ENCODE peak calls at places on chromosome 7, in six cellular contexts. C, G, J, Y, T and U are unnamed samples.

GRCh38 chr7:155213955-155214327 is 83.7 kb upstream of the INSIG1 start:
- DNase-seq in G (no peak), J (no peak), T (no peak), Y (no peak), C (no peak), U (no peak)

GRCh38 chr7:14954035-14954434 is 51.5 kb upstream of the DGKB start:
- DNase-seq in T (no peak), Y (no peak), C (no peak), G (no peak), J (no peak), U (no peak)

GRCh38 chr7:92645531-92646061 is 55.4 kb upstream of the FAM133B start:
- DNase-seq in Y (peak), G (no peak), C (no peak), T (peak), J (peak), U (no peak)

GRCh38 chr7:109213081-109213480 is 643.4 kb downstream of the DNAJB9 start:
- DNase-seq in C (no peak), J (no peak), Y (no peak), G (no peak), T (no peak), U (no peak)

GRCh38 chr7:46545790-46546189 is 624.7 kb upstream of the IGFBP3 start:
- DNase-seq in G (no peak), C (peak), Y (peak), J (peak), T (no peak), U (no peak)

GRCh38 chr7:135723411-135723810 is 4.6 kb downstream of the SLC13A4 start:
- DNase-seq in G (no peak), Y (no peak), T (no peak), C (no peak), J (no peak), U (no peak)

GRCh38 chr7:6284461-6285360 is 12.3 kb upstream of the CYTH3 start:
- DNase-seq in G (no peak), C (no peak), T (no peak), Y (no peak), J (no peak), U (no peak)

GRCh38 chr7:5514440-5515035 is 90.9 kb upstream of the TNRC18 start:
- DNase-seq in G (no peak), Y (peak), T (peak), J (peak), C (no peak), U (no peak)

GRCh38 chr7:103065666-103066065 is 8.9 kb downstream of the FBXL13 start:
- DNase-seq in J (peak), Y (peak), T (peak), G (peak), C (no peak), U (no peak)

GRCh38 chr7:93146465-93147127 is 1.6 kb downstream of the SAMD9L start:
- DNase-seq in J (peak), C (no peak), Y (no peak), G (peak), T (no peak), U (no peak)

GRCh38 chr7:6495597-6496262 is 48.0 kb upstream of the DAGLB start:
- DNase-seq in C (no peak), T (no peak), Y (no peak), G (no peak), J (peak), U (no peak)

GRCh38 chr7:135761751-135762488 is 13.3 kb upstream of the FAM180A start:
- DNase-seq in C (no peak), G (no peak), T (no peak), J (peak), Y (peak), U (no peak)

GRCh38 chr7:11374629-11375028 is 401.0 kb downstream of the PHF14 start:
- DNase-seq in T (no peak), Y (no peak), G (no peak), J (no peak), C (no peak), U (no peak)

GRCh38 chr7:11376549-11376948 is 402.9 kb downstream of the PHF14 start:
- DNase-seq in C (no peak), J (no peak), T (no peak), G (no peak), Y (no peak), U (no peak)

GRCh38 chr7:11369696-11370095 is 396.0 kb downstream of the PHF14 start:
- DNase-seq in J (no peak), Y (no peak), G (no peak), T (no peak), C (no peak), U (no peak)

GRCh38 chr7:11379641-11380040 is 406.0 kb downstream of the PHF14 start:
- DNase-seq in T (no peak), C (no peak), Y (no peak), G (no peak), J (no peak), U (no peak)

GRCh38 chr7:11373546-11374142 is 400.0 kb downstream of the PHF14 start:
- DNase-seq in J (peak), C (no peak), G (peak), Y (peak), T (no peak), U (no peak)
- TF ChIP-seq CTCF in J (peak), C (peak), G (peak), Y (peak), T (peak), U (peak)

DNA sequence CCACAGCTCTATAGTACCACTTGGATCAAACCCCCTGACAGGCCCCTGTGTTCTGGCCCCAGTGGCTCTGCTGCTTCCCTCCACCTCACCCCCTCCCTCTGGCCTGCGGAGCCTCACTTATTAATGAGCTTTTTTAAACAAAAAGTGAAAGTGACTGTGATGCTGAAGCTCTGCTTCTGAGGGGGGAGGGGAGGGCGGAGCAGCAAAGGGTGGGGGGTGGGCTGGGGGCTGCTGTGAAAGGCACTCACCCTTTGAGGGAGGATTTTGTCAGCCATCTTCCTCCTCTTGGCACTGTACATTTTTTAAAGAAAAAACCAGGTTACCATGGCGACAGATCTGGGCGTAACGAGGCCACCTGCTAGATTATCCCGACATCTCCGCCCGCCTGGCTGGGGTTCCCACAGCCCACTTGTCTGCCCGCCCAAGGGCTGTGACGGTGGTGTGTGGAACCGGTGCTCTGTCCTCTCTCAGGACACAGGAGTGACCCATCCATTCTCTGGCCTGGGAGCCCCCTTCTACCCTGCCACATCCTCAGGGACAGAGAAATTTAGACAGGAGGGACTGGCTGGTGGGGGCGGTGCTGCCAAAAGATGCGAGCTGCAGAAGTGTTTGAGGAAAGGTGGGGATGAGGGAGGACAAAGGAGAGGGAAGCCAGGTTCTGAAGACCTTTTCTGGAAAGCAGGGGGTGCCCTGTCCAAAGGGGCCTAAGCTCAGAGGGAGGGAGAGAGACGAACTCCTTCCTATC is 4.9 kb downstream of the SMARCD3 start:
- DNase-seq in J (no peak), C (no peak), G (peak), Y (no peak), T (no peak), U (no peak)
- H3K4me3 ChIP-seq in J (no peak), C (no peak), G (peak), Y (no peak), T (no peak), U (no peak)

GRCh38 chr7:141158562-141158961 is 84.7 kb downstream of the TMEM178B start:
- DNase-seq in T (no peak), G (peak), Y (peak), J (peak), C (peak), U (peak)

GRCh38 chr7:141161550-141161949 is 87.7 kb downstream of the TMEM178B start:
- DNase-seq in J (no peak), C (no peak), G (no peak), Y (no peak), T (no peak), U (no peak)

GRCh38 chr7:141161959-141162547 is 88.2 kb downstream of the TMEM178B start:
- DNase-seq in G (no peak), Y (no peak), T (no peak), J (no peak), C (no peak), U (no peak)

GRCh38 chr7:141157138-141157765 is 83.4 kb downstream of the TMEM178B start:
- DNase-seq in Y (no peak), T (no peak), J (no peak), C (no peak), G (no peak), U (no peak)

DNA sequence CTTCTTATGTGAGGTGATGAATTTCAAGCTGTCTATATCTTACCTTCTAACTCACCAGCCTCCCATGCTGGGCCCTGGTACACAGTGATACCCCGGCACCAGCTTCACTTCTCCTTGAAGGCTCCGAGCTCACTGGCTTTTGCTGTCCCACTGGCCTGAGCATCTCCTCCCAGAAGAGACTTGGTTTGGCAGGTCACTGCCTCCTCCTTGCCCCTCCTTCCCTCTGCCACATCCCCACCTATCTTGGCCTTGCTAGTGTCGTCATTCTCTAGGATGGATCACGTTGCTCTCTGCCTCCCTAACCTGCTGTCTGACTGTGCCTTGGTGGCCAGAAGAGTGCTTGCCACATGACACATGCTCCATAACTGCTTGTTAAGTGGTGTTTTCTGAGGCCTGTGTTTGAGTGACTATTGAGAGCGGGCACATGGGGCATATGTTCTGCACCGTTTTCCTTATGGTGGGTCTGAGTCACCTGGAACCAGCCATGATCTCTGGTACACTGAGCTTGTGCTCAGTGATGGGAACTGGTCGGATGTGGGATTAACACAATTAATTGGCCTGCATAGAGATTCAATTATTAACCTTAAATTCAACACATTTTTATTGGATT is 86.5 kb downstream of the TMEM178B start:
- DNase-seq in J (no peak), G (no peak), T (no peak), C (no peak), Y (no peak), U (no peak)
- TF ChIP-seq CTCF in J (no peak), G (no peak), T (no peak), C (no peak), Y (no peak), U (no peak)

GRCh38 chr7:19143930-19144574 is 1.2 kb downstream of the FERD3L start:
- DNase-seq in G (no peak), C (no peak), Y (no peak), T (no peak), J (no peak), U (no peak)
- H3K4me3 ChIP-seq in G (no peak), C (peak), Y (no peak), T (no peak), J (peak), U (no peak)

GRCh38 chr7:101702362-101702850 is 73.3 kb upstream of the MYL10 start:
- DNase-seq in G (no peak), Y (no peak), T (peak), C (no peak), J (peak), U (peak)
- TF ChIP-seq CTCF in G (no peak), Y (no peak), T (no peak), C (peak), J (no peak), U (peak)

GRCh38 chr7:107996072-107996824 is 6.7 kb downstream of the LAMB1 start:
- DNase-seq in Y (no peak), C (no peak), G (no peak), T (no peak), J (peak), U (peak)
- H3K4me3 ChIP-seq in Y (peak), C (no peak), G (no peak), T (no peak), J (no peak), U (no peak)

DNA sequence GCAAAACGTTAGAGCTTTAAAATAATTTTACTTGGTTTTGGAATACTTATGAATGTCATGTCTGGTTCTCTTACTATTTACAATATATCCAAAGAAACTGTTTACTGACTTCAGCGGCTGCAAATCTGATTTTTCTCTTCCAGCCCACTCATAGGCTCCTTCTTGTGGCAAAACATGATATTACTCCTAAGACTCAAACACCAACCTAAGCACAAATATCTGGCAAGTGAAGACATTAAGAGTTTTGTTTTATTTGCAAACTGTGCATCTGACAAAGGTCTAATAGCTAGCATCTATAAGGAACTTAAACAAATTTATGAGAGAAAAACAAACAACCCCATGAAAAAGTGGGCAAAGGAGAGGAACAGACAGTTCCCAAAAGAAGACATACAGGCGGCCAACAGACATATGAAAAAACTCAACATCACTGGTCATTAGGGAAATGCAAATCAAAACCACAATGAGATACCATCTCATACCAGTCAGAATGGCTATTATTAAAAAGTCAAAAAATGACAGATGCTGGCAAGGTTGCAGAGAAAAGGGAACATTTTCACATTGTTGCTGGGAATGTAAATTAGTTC is 20.3 kb upstream of the GJC3 start:
- DNase-seq in Y (peak), J (peak), C (no peak), G (no peak), T (no peak), U (peak)
- TF ChIP-seq CTCF in Y (peak), J (peak), C (peak), G (peak), T (peak), U (peak)

GRCh38 chr7:64672414-64672813 is 6.5 kb downstream of the ZNF107 start:
- DNase-seq in C (no peak), J (no peak), T (no peak), Y (no peak), G (no peak), U (no peak)

GRCh38 chr7:64665980-64666674 is at the start of gene ZNF107:
- DNase-seq in Y (peak), G (peak), J (peak), T (peak), C (peak), U (peak)

DNA sequence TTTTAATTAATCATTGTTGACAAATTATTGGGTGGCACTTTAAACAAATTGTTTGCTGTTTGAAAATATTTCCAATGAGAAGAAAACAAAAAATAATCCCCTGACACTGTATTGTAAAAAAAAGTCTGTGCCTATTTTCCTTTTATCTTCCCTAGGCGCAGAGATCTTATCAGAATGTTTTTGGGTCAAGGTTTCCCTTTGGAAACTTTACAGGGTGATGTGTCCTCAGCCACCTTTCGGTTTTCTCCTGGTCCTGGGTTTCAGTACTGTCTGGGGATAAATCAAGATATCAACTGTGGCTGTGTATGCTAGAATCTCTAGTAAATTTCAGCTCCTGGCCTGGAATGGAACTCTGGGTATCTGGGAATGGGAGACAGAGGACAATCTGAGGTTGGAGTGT is 1.4 kb downstream of the ZNF107 start:
- DNase-seq in Y (no peak), C (no peak), J (no peak), G (no peak), T (no peak), U (no peak)
- H3K4me3 ChIP-seq in Y (peak), C (peak), J (peak), G (no peak), T (no peak), U (peak)